ENCODE peak calls at places on chromosomes 12 and 14, in eight cellular contexts. N is body of pancreas, L is RWPE1, M is heart left ventricle, I is pancreas, J is ovary, Y is H9, Q is tibial artery. D is an unnamed sample.

GRCh38 chr12:101713059-101713682 is 15.7 kb downstream of the CHPT1 start:
- DNase-seq in N (no peak), Y (no peak), Q (peak), J (peak), L (no peak), I (no peak), M (peak), D (no peak)

GRCh38 chr12:62436164-62436503 is 30.5 kb upstream of the MON2 start:
- DNase-seq in Q (no peak), Y (no peak), J (no peak), L (no peak), I (no peak), N (no peak), M (peak), D (peak)

GRCh38 chr14:35897616-35898111 is 71.5 kb downstream of the BRMS1L start:
- DNase-seq in L (no peak), Y (peak), N (no peak), I (no peak), J (no peak), M (no peak), Q (no peak), D (no peak)

GRCh38 chr14:36021030-36021422 is 155.5 kb downstream of the PTCSC3 start:
- DNase-seq in I (no peak), L (no peak), Y (no peak), N (no peak), M (no peak), Q (no peak), J (no peak), D (no peak)

GRCh38 chr12:2364566-2365165 is 311.9 kb downstream of the CACNA1C start:
- DNase-seq in I (no peak), L (no peak), M (no peak), N (no peak), J (no peak), Y (peak), Q (no peak), D (no peak)

GRCh38 chr14:103711516-103712431 is 3.5 kb downstream of the XRCC3 start:
- DNase-seq in Y (no peak), J (peak), M (peak), N (no peak), L (peak), I (no peak), Q (peak), D (peak)

GRCh38 chr12:98733667-98734350 is 88.7 kb downstream of the APAF1 start:
- DNase-seq in Q (no peak), L (no peak), I (no peak), N (no peak), J (no peak), M (no peak), Y (no peak), D (no peak)

GRCh38 chr14:73567951-73568885 is 795 bp upstream of the ACOT2 start:
- DNase-seq in Q (no peak), J (no peak), M (no peak), I (no peak), Y (no peak), L (no peak), N (no peak), D (no peak)

GRCh38 chr14:76917158-76917596 is 91.0 kb downstream of the LRRC74A start:
- DNase-seq in Y (peak), L (peak), N (peak), M (peak), J (peak), I (no peak), Q (peak), D (no peak)

GRCh38 chr12:82688035-82688501 is 1.4 kb downstream of the TMTC2 start:
- DNase-seq in L (no peak), M (no peak), Q (no peak), J (no peak), N (no peak), Y (no peak), I (no peak), D (no peak)

GRCh38 chr12:113825705-113826104 is 140.4 kb downstream of the RBM19 start:
- DNase-seq in J (no peak), Q (no peak), L (no peak), N (no peak), I (no peak), M (no peak), Y (peak), D (no peak)

GRCh38 chr12:6377667-6377994 is 2.3 kb upstream of the SCNN1A start:
- DNase-seq in Q (peak), L (no peak), J (no peak), I (peak), N (peak), M (no peak), Y (peak), D (peak)

GRCh38 chr14:69049675-69050074 is 70.6 kb upstream of the ACTN1 start:
- DNase-seq in L (no peak), I (no peak), Q (no peak), J (no peak), Y (no peak), N (no peak), M (peak), D (no peak)

GRCh38 chr12:67910360-67911292 is 78.6 kb upstream of the IFNG-AS1 start:
- DNase-seq in L (peak), N (no peak), Y (no peak), J (no peak), Q (no peak), I (no peak), M (no peak), D (no peak)

GRCh38 chr12:12461281-12461922 is 101.3 kb downstream of the DUSP16 start:
- DNase-seq in Q (no peak), N (no peak), M (no peak), L (no peak), J (no peak), Y (no peak), I (no peak), D (no peak)

GRCh38 chr12:106743270-106743988 is 31.1 kb upstream of the RIC8B start:
- DNase-seq in N (no peak), J (no peak), Y (no peak), M (no peak), L (no peak), Q (no peak), I (no peak), D (no peak)

DNA sequence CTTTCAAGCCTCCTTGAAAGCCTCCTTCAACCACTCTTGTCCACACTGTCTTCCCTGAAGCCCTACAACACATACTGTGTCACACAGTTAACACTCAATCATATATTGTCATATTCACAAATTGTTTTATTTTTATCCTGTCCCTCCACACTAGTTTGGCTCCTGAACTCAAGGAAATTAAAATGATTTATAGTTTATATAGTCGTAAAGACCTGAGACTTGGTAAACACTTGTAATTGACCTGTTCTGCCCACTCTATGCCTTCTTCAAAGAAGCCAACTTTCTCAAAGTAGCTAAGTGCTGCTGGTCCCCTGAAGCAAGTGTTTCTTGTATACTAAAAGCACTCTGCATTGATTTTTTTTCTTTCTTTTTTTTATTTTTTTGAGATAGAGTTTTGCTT is 15.6 kb upstream of the NEK9 start:
- DNase-seq in Y (no peak), Q (no peak), N (no peak), I (no peak), J (no peak), L (no peak), M (no peak), D (no peak)
- H3K27ac ChIP-seq in Y (no peak), Q (peak), N (no peak), I (no peak), J (no peak), L (peak), M (no peak), D (peak)

DNA sequence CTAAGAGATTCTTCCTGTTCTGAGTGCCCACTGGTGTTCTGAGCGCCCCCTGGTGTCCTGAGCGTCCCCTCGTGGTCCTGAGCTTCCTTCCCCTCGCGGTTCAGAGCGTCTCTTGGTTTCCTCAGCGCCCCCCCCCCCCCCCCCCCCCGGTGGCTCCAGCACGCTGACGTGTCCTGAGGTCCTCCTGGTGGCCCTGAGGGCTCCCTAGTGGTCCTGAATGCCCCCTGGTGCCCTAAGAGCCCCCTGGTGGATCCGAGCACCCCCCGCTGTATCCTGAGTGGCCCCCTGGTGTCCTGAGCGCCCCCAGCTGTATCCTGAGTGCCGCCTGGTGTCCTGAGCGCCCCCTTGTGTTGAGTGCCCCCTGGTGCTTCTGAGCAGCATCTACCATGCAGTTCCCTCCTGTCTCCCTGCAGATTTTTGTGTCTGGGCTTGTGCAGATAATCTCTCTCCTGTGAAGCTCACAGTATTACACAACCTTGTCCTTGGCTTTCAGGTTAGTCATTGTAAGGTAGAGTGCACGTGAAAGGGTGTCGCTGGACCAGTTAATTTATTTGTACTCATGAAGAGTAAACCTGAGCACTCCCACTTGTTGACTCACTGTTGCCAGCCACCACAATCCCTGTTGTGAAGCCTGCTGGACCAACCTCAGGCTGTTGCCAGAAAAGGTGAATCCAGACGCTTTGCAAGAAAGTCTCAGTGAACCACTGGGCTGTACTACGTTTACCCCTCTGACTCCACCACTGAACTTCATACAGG is 1168.4 kb downstream of the TMEM121 start:
- DNase-seq in I (no peak), J (no peak), Q (no peak), L (peak), M (no peak), Y (no peak), N (no peak), D (peak)
- TF ChIP-seq CTCF in I (no peak), J (no peak), Q (no peak), L (no peak), M (peak), Y (no peak), N (no peak), D (peak)

DNA sequence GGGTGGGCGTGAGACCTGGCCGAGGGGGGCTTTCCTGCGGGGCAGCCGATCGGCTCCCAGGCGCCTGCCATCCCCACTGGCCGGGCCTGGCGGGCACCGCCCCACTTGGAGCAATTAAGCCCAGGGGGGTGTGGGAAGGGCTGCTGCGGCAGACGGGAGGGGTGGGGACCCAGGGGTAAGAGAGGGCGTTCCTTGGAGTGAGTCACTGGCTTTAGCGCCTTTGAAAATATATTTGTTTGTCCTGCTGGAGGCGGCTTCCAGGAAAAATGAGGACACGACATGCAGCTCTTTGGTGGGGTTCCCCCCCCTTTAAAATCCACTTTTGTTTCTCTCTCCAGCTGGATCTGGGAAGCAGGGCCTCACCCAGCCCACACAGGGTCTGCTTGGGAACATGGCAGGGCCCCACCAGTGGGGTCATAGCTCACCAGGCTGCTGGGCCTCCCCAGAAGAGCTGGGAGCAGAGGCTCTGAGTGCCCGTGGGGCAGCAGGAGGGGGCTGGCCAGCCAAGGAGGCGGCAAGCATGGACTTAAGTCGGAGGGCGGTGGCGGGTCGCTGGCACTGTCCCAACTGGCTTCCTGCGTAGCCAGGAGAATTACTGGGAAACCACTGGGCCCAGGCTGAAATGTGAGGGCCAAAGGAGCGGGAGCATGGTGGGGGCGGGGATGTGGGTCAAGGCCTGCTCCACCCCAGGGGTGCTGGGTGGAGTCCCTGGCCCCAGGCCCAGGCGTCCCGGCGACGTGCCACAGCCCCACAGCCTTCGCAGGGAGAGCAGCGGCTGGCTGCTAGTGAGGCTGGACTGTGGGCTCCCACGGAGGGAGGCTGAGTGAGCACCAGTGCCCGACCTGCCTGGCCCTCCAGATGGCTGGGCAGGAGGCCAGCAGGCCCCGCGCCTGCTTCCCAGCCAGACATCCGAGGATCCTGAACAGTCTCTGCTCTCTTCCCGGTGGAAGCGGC is 128.0 kb downstream of the RFLNA start:
- DNase-seq in J (peak), I (peak), L (peak), Q (peak), N (peak), M (peak), Y (no peak), D (no peak)
- H3K27ac ChIP-seq in J (peak), I (peak), L (peak), Q (peak), N (peak), M (peak), Y (no peak), D (peak)

GRCh38 chr12:76084277-76085158 is at the start of gene NAP1L1:
- DNase-seq in Q (peak), L (peak), J (peak), M (peak), I (peak), Y (peak), N (peak), D (peak)
- TF ChIP-seq CTCF in Q (no peak), L (no peak), J (no peak), M (no peak), I (no peak), Y (no peak), N (no peak), D (no peak)

DNA sequence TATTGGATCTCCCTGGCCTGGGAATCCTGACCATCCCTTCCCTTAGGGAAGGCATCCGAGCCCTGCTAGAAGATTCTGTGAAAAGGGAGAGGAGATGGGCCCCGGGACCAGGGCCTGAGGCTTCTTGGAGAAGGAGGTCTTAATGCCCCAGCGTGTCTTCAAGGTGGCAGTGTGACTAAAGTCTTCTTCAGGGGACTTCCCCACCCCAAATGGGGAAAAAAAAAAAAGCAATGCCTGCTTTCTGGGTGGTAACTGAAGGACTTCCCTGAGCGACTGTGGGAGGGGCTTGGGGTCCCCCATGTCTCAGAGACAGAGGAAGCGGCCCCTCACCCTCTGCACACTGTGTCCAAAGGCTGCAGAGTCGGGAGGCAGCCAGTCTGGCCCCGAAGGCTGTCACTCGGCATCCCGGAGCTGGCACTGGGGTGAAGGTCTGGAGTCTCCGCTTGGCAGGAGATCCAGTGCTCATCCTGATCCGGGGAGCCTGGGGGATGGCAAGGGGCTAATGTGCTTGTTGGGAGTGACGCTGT is 7.8 kb upstream of the PGF start:
- DNase-seq in N (no peak), I (no peak), M (no peak), Y (no peak), J (no peak), L (no peak), Q (no peak), D (peak)
- H3K27ac ChIP-seq in N (no peak), I (no peak), M (no peak), Y (no peak), J (no peak), L (peak), Q (no peak), D (no peak)